ENCODE peak calls at places on chromosomes 13 and 19, in six cellular contexts. L is neural progenitor cell, W is GM23248, C is SK-N-SH, N is HCT116, K is PC-3. J is an unnamed sample.

GRCh38 chr19:12886943-12887747 is at the start of gene KLF1:
- DNase-seq in L (no peak), W (no peak), C (no peak), N (no peak), K (no peak), J (no peak)

GRCh38 chr13:111058796-111059506 is 56.2 kb upstream of the ARHGEF7 start:
- DNase-seq in L (no peak), W (peak; percentile 15), C (no peak), N (no peak), K (no peak), J (no peak)

GRCh38 chr13:106989866-106990265 is 421.9 kb upstream of the ARGLU1 start:
- DNase-seq in L (no peak), W (no peak), C (no peak), N (no peak), K (no peak), J (no peak)

GRCh38 chr19:3057275-3057714 is 5.0 kb downstream of the TLE5 start:
- DNase-seq in L (no peak), W (peak; percentile 58), C (no peak), N (no peak), K (peak; percentile 21), J (no peak)

GRCh38 chr13:92510416-92510815 is 716.2 kb upstream of the GPC6 start:
- DNase-seq in L (no peak), W (no peak), C (no peak), N (no peak), K (peak; percentile 7), J (no peak)

GRCh38 chr19:5823579-5824281 is 15.8 kb downstream of the FUT6 start:
- DNase-seq in L (no peak), W (no peak), C (peak; percentile 69), N (no peak), K (peak; percentile 65), J (no peak)

GRCh38 chr13:24631922-24632321 is 48.3 kb upstream of the ATP12A start:
- DNase-seq in L (no peak), W (peak; percentile 60), C (no peak), N (no peak), K (no peak), J (no peak)

GRCh38 chr13:97938701-97939475 is 14.6 kb upstream of the IPO5 start:
- DNase-seq in L (no peak), W (no peak), C (no peak), N (no peak), K (no peak), J (no peak)

GRCh38 chr19:5960005-5961001 is 17.6 kb downstream of the RANBP3 start:
- DNase-seq in L (no peak), W (no peak), C (peak; percentile 90), N (no peak), K (no peak), J (no peak)

GRCh38 chr13:45564108-45564507 is 51.4 kb downstream of the ERICH6B start:
- DNase-seq in L (no peak), W (peak; percentile 75), C (no peak), N (no peak), K (peak; percentile 71), J (no peak)

GRCh38 chr19:9881720-9882119 is 46.6 kb downstream of the PIN1 start:
- DNase-seq in L (no peak), W (peak; percentile 36), C (no peak), N (peak; percentile 13), K (peak; percentile 58), J (no peak)

GRCh38 chr13:33207616-33207964 is 78.0 kb downstream of the STARD13 start:
- DNase-seq in L (no peak), W (peak; percentile 92), C (no peak), N (no peak), K (no peak), J (no peak)
- H3K9ac ChIP-seq in L (no peak overlapping the region), W (peak overlapping the region; percentile 64), C (no peak overlapping the region), N (no peak overlapping the region), K (no peak overlapping the region), J (no peak overlapping the region)

DNA sequence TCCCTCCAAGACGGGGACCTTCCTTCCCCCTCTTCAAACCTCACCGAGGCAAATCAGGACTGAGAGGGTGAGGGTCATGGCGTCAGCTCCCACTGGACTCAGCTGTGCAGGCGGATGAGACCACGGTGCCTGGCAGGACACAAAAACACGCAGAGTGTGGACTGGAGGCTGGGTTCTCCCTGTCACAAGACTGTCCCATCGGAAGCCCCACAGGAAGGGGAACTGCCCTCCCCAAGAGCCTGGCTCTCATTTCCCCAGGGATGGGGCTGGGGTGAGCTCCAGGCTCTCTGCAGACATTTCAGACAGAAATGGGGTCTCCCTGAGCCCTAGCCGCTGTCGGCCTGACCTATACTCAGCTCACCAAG is at the start of gene LILRB5:
- DNase-seq in L (no peak), W (no peak), C (no peak), N (no peak), K (no peak), J (no peak)
- TF ChIP-seq EZH2phosphoT487 in L (no peak), W (no peak), C (no peak), N (no peak), K (no peak), J (no peak)

GRCh38 chr13:83882626-83882959 is 319 bp upstream of the SLITRK1 start:
- DNase-seq in L (no peak), W (no peak), C (no peak), N (no peak), K (no peak), J (no peak)
- H3K9ac ChIP-seq in L (no peak overlapping the region), W (no peak overlapping the region), C (no peak overlapping the region), N (no peak overlapping the region), K (no peak overlapping the region), J (no peak overlapping the region)

GRCh38 chr19:58409010-58409790 is 751 bp downstream of the ZNF584 start:
- DNase-seq in L (peak; percentile 37), W (peak; percentile 67), C (peak; percentile 79), N (no peak), K (peak; percentile 56), J (no peak)

GRCh38 chr19:58408152-58409009 is at the start of gene ZNF584:
- DNase-seq in L (peak; percentile 99), W (peak; percentile 97), C (peak; percentile 97), N (peak; percentile 85), K (peak; percentile 96), J (peak; percentile 93)

GRCh38 chr19:58401825-58402433 is 6.5 kb downstream of the RNF225 start:
- DNase-seq in L (no peak), W (no peak), C (no peak), N (no peak), K (no peak), J (no peak)

GRCh38 chr19:58406818-58407657 is 1.4 kb upstream of the ZNF584 start:
- DNase-seq in L (peak; percentile 45), W (peak; percentile 55), C (no peak), N (no peak), K (no peak), J (no peak)

GRCh38 chr19:58407658-58408151 is 744 bp upstream of the ZNF584 start:
- DNase-seq in L (peak; percentile 40), W (peak; percentile 54), C (no peak), N (no peak), K (no peak), J (no peak)
- TF ChIP-seq EZH2phosphoT487 in L (no peak), W (no peak), C (no peak), N (no peak), K (no peak), J (no peak)

GRCh38 chr19:35785087-35785627 is 9.8 kb downstream of the ARHGAP33 start:
- DNase-seq in L (no peak), W (no peak), C (no peak), N (no peak), K (no peak), J (no peak)

GRCh38 chr19:35786299-35787160 is 11.2 kb downstream of the ARHGAP33 start:
- DNase-seq in L (no peak), W (no peak), C (no peak), N (no peak), K (no peak), J (no peak)

GRCh38 chr19:35783469-35784400 is 8.4 kb downstream of the ARHGAP33 start:
- DNase-seq in L (no peak), W (no peak), C (no peak), N (no peak), K (no peak), J (no peak)

GRCh38 chr19:35782589-35782988 is 7.2 kb downstream of the ARHGAP33 start:
- DNase-seq in L (no peak), W (no peak), C (no peak), N (no peak), K (no peak), J (no peak)

DNA sequence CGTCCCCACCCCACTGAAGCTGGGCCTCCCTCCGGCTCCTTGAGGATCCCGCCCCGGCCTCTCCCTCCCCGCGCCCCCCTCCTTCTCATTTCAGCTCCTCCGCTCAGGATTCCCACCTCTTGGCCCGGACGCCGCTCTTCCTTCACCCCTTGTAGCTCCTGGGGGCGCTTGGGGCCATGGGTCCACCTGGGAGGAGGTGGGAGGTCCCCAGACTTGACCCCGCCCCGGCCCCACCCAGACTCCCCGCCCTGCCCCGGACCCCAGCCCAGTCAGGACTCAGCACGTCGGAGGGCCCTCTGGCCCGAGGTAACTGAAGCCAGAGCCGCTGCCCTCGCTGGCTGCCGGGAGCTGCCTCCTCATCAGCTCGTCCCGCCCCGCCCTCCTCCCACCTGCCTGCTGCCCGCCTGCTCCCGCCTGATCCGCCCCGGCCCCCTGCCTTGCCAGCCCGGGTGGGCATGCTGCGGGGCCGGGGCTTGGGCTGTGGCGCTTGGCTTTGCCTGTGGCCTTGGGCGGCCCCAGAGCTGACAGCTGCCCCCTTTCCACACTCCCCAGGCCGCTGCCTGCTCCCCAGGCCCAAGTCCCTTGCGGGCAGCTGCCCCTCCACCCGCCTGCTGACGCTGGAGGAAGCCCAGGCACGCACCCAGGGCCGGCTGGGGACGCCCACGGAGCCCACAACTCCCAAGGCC is 9.2 kb downstream of the ARHGAP33 start:
- DNase-seq in L (peak; percentile 87), W (no peak), C (no peak), N (no peak), K (no peak), J (no peak)
- H3K9ac ChIP-seq in L (no peak overlapping the region), W (no peak overlapping the region), C (no peak overlapping the region), N (no peak overlapping the region), K (no peak overlapping the region), J (no peak overlapping the region)

J was measured in MM.1S.